ENCODE peak calls at places on chromosomes 5 and 9, in five cellular contexts. V is mammary epithelial cell, U is astrocyte of the spinal cord, X is Calu3, W is 8988T. S is an unnamed sample.

GRCh38 chr9:124769451-124770358 is 1.4 kb downstream of the NR6A1 start:
- DNase-seq in V (peak), U (no peak), X (peak), W (no peak), S (peak)

GRCh38 chr5:172405708-172406107 is 48.6 kb downstream of the SH3PXD2B start:
- DNase-seq in V (no peak), U (no peak), X (no peak), W (no peak), S (no peak)

GRCh38 chr5:88879724-88880123 is 3.3 kb downstream of the MEF2C start:
- DNase-seq in V (no peak), U (no peak), X (no peak), W (no peak), S (peak)

GRCh38 chr9:21967707-21968106 is 26.5 kb downstream of the CDKN2A start:
- DNase-seq in V (no peak), U (no peak), X (no peak), W (no peak), S (no peak)

GRCh38 chr9:129080312-129080607 is 651 bp upstream of the DOLPP1 start:
- DNase-seq in V (no peak), U (no peak), X (no peak), W (no peak), S (no peak)

GRCh38 chr5:51990661-51991180 is 607.5 kb downstream of the ISL1 start:
- DNase-seq in V (no peak), U (no peak), X (no peak), W (no peak), S (no peak)

GRCh38 chr9:72442212-72442607 is 77.2 kb upstream of the ZFAND5 start:
- DNase-seq in V (peak), U (peak), X (no peak), W (peak), S (peak)

GRCh38 chr5:854217-854616 is 3.4 kb upstream of the ZDHHC11 start:
- DNase-seq in V (no peak), U (no peak), X (no peak), W (no peak), S (no peak)

GRCh38 chr9:127188396-127188795 is 66.0 kb upstream of the ANGPTL2 start:
- DNase-seq in V (no peak), U (no peak), X (no peak), W (no peak), S (no peak)

GRCh38 chr9:109251080-109251775 is 69.6 kb downstream of the EPB41L4B start:
- DNase-seq in V (peak), U (peak), X (peak), W (no peak), S (no peak)

GRCh38 chr5:138978085-138978484 is 103.0 kb upstream of the LRRTM2 start:
- DNase-seq in V (no peak), U (no peak), X (no peak), W (no peak), S (no peak)

S was measured in LoVo.